ENCODE peak calls at places on chromosome 19, in four cellular contexts. E, A, M and O are unnamed samples.
A peak's percentile ranks its signal among the peaks of the same experiment; 100 is the strongest.

GRCh38 chr19:31145021-31145420 is 204.2 kb downstream of the TSHZ3 start:
- DNase-seq in E (no peak), A (no peak), M (no peak), O (no peak)

GRCh38 chr19:41175825-41176734 is 16.9 kb upstream of the CYP2S1 start:
- DNase-seq in E (no peak), A (peak; percentile 72), M (peak; percentile 73), O (peak; percentile 42)

GRCh38 chr19:12788682-12789097 is 2.6 kb upstream of the JUNB start:
- DNase-seq in E (peak; percentile 68), A (peak; percentile 76), M (no peak), O (peak; percentile 93)

GRCh38 chr19:30437869-30438268 is 65.7 kb downstream of the ZNF536 start:
- DNase-seq in E (no peak), A (no peak), M (no peak), O (no peak)

GRCh38 chr19:47550129-47550528 is 22.8 kb downstream of the ZNF541 start:
- DNase-seq in E (no peak), A (no peak), M (no peak), O (no peak)

GRCh38 chr19:18966304-18966703 is 25.3 kb upstream of the HOMER3 start:
- DNase-seq in E (no peak), A (no peak), M (no peak), O (no peak)

GRCh38 chr19:48560095-48560530 is 8.1 kb downstream of the SULT2B1 start:
- DNase-seq in E (no peak), A (no peak), M (no peak), O (no peak)

GRCh38 chr19:8609210-8610040 is 1.1 kb downstream of the ADAMTS10 start:
- DNase-seq in E (no peak), A (peak; percentile 46), M (peak; percentile 81), O (peak; percentile 24)

GRCh38 chr19:34504809-34505291 is 23.3 kb downstream of the WTIP start:
- DNase-seq in E (no peak), A (no peak), M (no peak), O (no peak)

GRCh38 chr19:35013047-35013819 is 13.1 kb downstream of the GRAMD1A start:
- DNase-seq in E (peak; percentile 14), A (peak; percentile 52), M (peak; percentile 19), O (peak; percentile 55)

GRCh38 chr19:5800361-5801270 is 4.3 kb upstream of the NRTN start:
- DNase-seq in E (no peak), A (no peak), M (no peak), O (no peak)

GRCh38 chr19:45391346-45391745 is 13.5 kb downstream of the PPP1R13L start:
- DNase-seq in E (no peak), A (no peak), M (no peak), O (no peak)

GRCh38 chr19:4181053-4181508 is 1.3 kb downstream of the SIRT6 start:
- DNase-seq in E (no peak), A (no peak), M (no peak), O (no peak)

GRCh38 chr19:35011091-35011689 is 11.1 kb downstream of the GRAMD1A start:
- DNase-seq in E (no peak), A (no peak), M (no peak), O (no peak)

GRCh38 chr19:53308339-53308811 is 25.2 kb upstream of the ZNF845 start:
- DNase-seq in E (no peak), A (no peak), M (no peak), O (peak; percentile 29)

GRCh38 chr19:8558325-8558724 is 18.9 kb downstream of the MYO1F start:
- DNase-seq in E (no peak), A (no peak), M (no peak), O (no peak)

GRCh38 chr19:39645800-39646411 is 9.8 kb upstream of the LGALS16 start:
- DNase-seq in E (no peak), A (no peak), M (no peak), O (peak; percentile 33)

GRCh38 chr19:49775742-49776370 is 9.1 kb downstream of the AP2A1 start:
- DNase-seq in E (no peak), A (no peak), M (no peak), O (no peak)

GRCh38 chr19:46723023-46723461 is 6.1 kb upstream of the PRKD2 start:
- DNase-seq in E (no peak), A (no peak), M (no peak), O (no peak)

GRCh38 chr19:46571495-46571894 is 29.6 kb upstream of the CALM3 start:
- DNase-seq in E (no peak), A (no peak), M (no peak), O (no peak)

GRCh38 chr19:18443406-18443805 is 5.5 kb upstream of the ISYNA1 start:
- DNase-seq in E (no peak), A (no peak), M (no peak), O (no peak)

GRCh38 chr19:44644391-44645016 is 794 bp downstream of the PVR start:
- DNase-seq in E (no peak), A (no peak), M (peak; percentile 42), O (peak; percentile 39)

GRCh38 chr19:35314031-35314430 is 15.0 kb upstream of the CD22 start:
- DNase-seq in E (no peak), A (no peak), M (no peak), O (no peak)

GRCh38 chr19:21210037-21210621 is 68.3 kb downstream of the ZNF431 start:
- DNase-seq in E (no peak), A (no peak), M (no peak), O (no peak)

GRCh38 chr19:48768989-48769713 is 13.8 kb downstream of the FGF21 start:
- DNase-seq in E (no peak), A (no peak), M (peak; percentile 33), O (no peak)

GRCh38 chr19:14441041-14441938 is 8.2 kb downstream of the PKN1 start:
- DNase-seq in E (no peak), A (no peak), M (no peak), O (no peak)

GRCh38 chr19:3309724-3310123 is 56.7 kb upstream of the NFIC start:
- DNase-seq in E (no peak), A (no peak), M (no peak), O (no peak)

GRCh38 chr19:23283925-23284324 is 33.7 kb upstream of the ZNF724 start:
- DNase-seq in E (no peak), A (peak; percentile 35), M (peak; percentile 5), O (peak; percentile 50)

GRCh38 chr19:31351212-31352193 is 2.3 kb upstream of the TSHZ3 start:
- DNase-seq in E (no peak), A (no peak), M (peak; percentile 60), O (peak; percentile 44)

GRCh38 chr19:18768046-18768771 is 22.9 kb downstream of the COMP start:
- DNase-seq in E (no peak), A (no peak), M (no peak), O (no peak)

GRCh38 chr19:43934055-43934984 is 762 bp downstream of the ZNF45 start:
- DNase-seq in E (no peak), A (no peak), M (peak; percentile 6), O (no peak)

GRCh38 chr19:38683393-38684077 is 36.1 kb downstream of the ACTN4 start:
- DNase-seq in E (no peak), A (no peak), M (peak; percentile 94), O (peak; percentile 99)

GRCh38 chr19:47541507-47541906 is 26.6 kb upstream of the NAPA start:
- DNase-seq in E (no peak), A (no peak), M (no peak), O (no peak)

GRCh38 chr19:13042443-13043130 is 47.3 kb downstream of the NFIX start:
- DNase-seq in E (no peak), A (no peak), M (no peak), O (no peak)

GRCh38 chr19:16825312-16826168 is 3.7 kb upstream of the SIN3B start:
- DNase-seq in E (peak; percentile 57), A (peak; percentile 59), M (peak; percentile 74), O (peak; percentile 70)

GRCh38 chr19:48646192-48646911 is 365 bp upstream of the CA11 start:
- DNase-seq in E (peak; percentile 93), A (peak; percentile 94), M (peak; percentile 56), O (peak; percentile 90)

GRCh38 chr19:10120538-10121198 is 969 bp upstream of the EIF3G start:
- DNase-seq in E (no peak), A (no peak), M (peak; percentile 83), O (no peak)

GRCh38 chr19:4556574-4557185 is 2.8 kb downstream of the SEMA6B start:
- DNase-seq in E (no peak), A (no peak), M (no peak), O (no peak)

GRCh38 chr19:38285567-38285966 is 18.5 kb upstream of the C19orf33 start:
- DNase-seq in E (no peak), A (no peak), M (no peak), O (no peak)

GRCh38 chr19:1465191-1466016 is 13.6 kb downstream of the C19orf25 start:
- DNase-seq in E (no peak), A (no peak), M (no peak), O (peak; percentile 47)